ENCODE peak calls at places on chromosomes 4 and X, in five cellular contexts. One of them, this sample, is unnamed.

GRCh38 chrX:119502727-119503483 is 34.7 kb downstream of the SLC25A5 start:
- DNase-seq in IMR-90: peak; percentile 38
- DNase-seq in transverse colon: peak; percentile 85
- DNase-seq in psoas muscle: no peak
- DNase-seq in fibroblast of lung: peak; percentile 12
- DNase-seq in this sample: peak; percentile 75

GRCh38 chr4:27463816-27464215 is 603.2 kb downstream of the STIM2 start:
- DNase-seq in IMR-90: peak; percentile 0
- DNase-seq in transverse colon: no peak
- DNase-seq in psoas muscle: no peak
- DNase-seq in fibroblast of lung: peak; percentile 1
- DNase-seq in this sample: no peak

GRCh38 chrX:100677616-100678181 is 33.7 kb downstream of the SRPX2 start:
- DNase-seq in IMR-90: peak; percentile 53
- DNase-seq in transverse colon: no peak
- DNase-seq in psoas muscle: no peak
- DNase-seq in fibroblast of lung: peak; percentile 20
- DNase-seq in this sample: no peak

GRCh38 chr4:3853388-3854035 is 87.3 kb downstream of the ADRA2C start:
- DNase-seq in IMR-90: no peak
- DNase-seq in transverse colon: no peak
- DNase-seq in psoas muscle: no peak
- DNase-seq in fibroblast of lung: no peak
- DNase-seq in this sample: no peak

GRCh38 chr4:186701273-186701672 is 22.4 kb downstream of the FAT1 start:
- DNase-seq in IMR-90: peak; percentile 41
- DNase-seq in transverse colon: no peak
- DNase-seq in psoas muscle: no peak
- DNase-seq in fibroblast of lung: peak; percentile 61
- DNase-seq in this sample: peak; percentile 32

GRCh38 chr4:13597604-13598003 is 29.9 kb downstream of the BOD1L1 start:
- DNase-seq in IMR-90: peak; percentile 38
- DNase-seq in transverse colon: no peak
- DNase-seq in psoas muscle: no peak
- DNase-seq in fibroblast of lung: no peak
- DNase-seq in this sample: no peak

GRCh38 chr4:184515606-184516005 is 41.3 kb upstream of the IRF2 start:
- DNase-seq in IMR-90: no peak
- DNase-seq in transverse colon: no peak
- DNase-seq in psoas muscle: no peak
- DNase-seq in fibroblast of lung: no peak
- DNase-seq in this sample: no peak

GRCh38 chr4:15765910-15766703 is 12.0 kb upstream of the CD38 start:
- DNase-seq in IMR-90: no peak
- DNase-seq in transverse colon: peak; percentile 28
- DNase-seq in psoas muscle: no peak
- DNase-seq in fibroblast of lung: no peak
- DNase-seq in this sample: no peak

GRCh38 chrX:33134164-33134563 is 77.2 kb downstream of the DMD start:
- DNase-seq in IMR-90: no peak
- DNase-seq in transverse colon: no peak
- DNase-seq in psoas muscle: no peak
- DNase-seq in fibroblast of lung: no peak
- DNase-seq in this sample: no peak

GRCh38 chr4:77821775-77822174 is 2.6 kb upstream of the CNOT6L start:
- DNase-seq in IMR-90: no peak
- DNase-seq in transverse colon: no peak
- DNase-seq in psoas muscle: no peak
- DNase-seq in fibroblast of lung: no peak
- DNase-seq in this sample: no peak

GRCh38 chrX:53071604-53072417 is 10.4 kb upstream of the TSPYL2 start:
- DNase-seq in IMR-90: peak; percentile 56
- DNase-seq in transverse colon: peak; percentile 77
- DNase-seq in psoas muscle: peak; percentile 87
- DNase-seq in fibroblast of lung: peak; percentile 63
- DNase-seq in this sample: peak; percentile 88

GRCh38 chr4:145842224-145842887 is 96.3 kb downstream of the ZNF827 start:
- DNase-seq in IMR-90: no peak
- DNase-seq in transverse colon: no peak
- DNase-seq in psoas muscle: no peak
- DNase-seq in fibroblast of lung: no peak
- DNase-seq in this sample: no peak

GRCh38 chr4:183996868-183997267 is 91.8 kb downstream of the STOX2 start:
- DNase-seq in IMR-90: peak; percentile 90
- DNase-seq in transverse colon: no peak
- DNase-seq in psoas muscle: no peak
- DNase-seq in fibroblast of lung: peak; percentile 56
- DNase-seq in this sample: no peak

GRCh38 chrX:39895228-39896110 is 202.3 kb downstream of the BCOR start:
- DNase-seq in IMR-90: no peak
- DNase-seq in transverse colon: peak; percentile 29
- DNase-seq in psoas muscle: no peak
- DNase-seq in fibroblast of lung: no peak
- DNase-seq in this sample: no peak

GRCh38 chrX:123185714-123186113 is 1.6 kb downstream of the GRIA3 start:
- DNase-seq in IMR-90: no peak
- DNase-seq in transverse colon: no peak
- DNase-seq in psoas muscle: no peak
- DNase-seq in fibroblast of lung: no peak
- DNase-seq in this sample: no peak

GRCh38 chr4:92303621-92304027 is at the start of gene GRID2:
- DNase-seq in IMR-90: peak; percentile 2
- DNase-seq in transverse colon: no peak
- DNase-seq in psoas muscle: no peak
- DNase-seq in fibroblast of lung: peak; percentile 48
- DNase-seq in this sample: no peak

GRCh38 chrX:68332156-68332823 is 101.0 kb downstream of the OPHN1 start:
- DNase-seq in IMR-90: no peak
- DNase-seq in transverse colon: no peak
- DNase-seq in psoas muscle: no peak
- DNase-seq in fibroblast of lung: peak; percentile 18
- DNase-seq in this sample: no peak

GRCh38 chr4:47704693-47705325 is 133.1 kb downstream of the CORIN start:
- DNase-seq in IMR-90: peak; percentile 37
- DNase-seq in transverse colon: no peak
- DNase-seq in psoas muscle: no peak
- DNase-seq in fibroblast of lung: peak; percentile 51
- DNase-seq in this sample: peak; percentile 60

GRCh38 chrX:101220881-101221280 is 1.3 kb downstream of the DRP2 start:
- DNase-seq in IMR-90: no peak
- DNase-seq in transverse colon: peak; percentile 30
- DNase-seq in psoas muscle: no peak
- DNase-seq in fibroblast of lung: no peak
- DNase-seq in this sample: peak; percentile 1

GRCh38 chr4:16583764-16584163 is 314.7 kb downstream of the LDB2 start:
- DNase-seq in IMR-90: peak; percentile 66
- DNase-seq in transverse colon: no peak
- DNase-seq in psoas muscle: no peak
- DNase-seq in fibroblast of lung: no peak
- DNase-seq in this sample: no peak

DNA sequence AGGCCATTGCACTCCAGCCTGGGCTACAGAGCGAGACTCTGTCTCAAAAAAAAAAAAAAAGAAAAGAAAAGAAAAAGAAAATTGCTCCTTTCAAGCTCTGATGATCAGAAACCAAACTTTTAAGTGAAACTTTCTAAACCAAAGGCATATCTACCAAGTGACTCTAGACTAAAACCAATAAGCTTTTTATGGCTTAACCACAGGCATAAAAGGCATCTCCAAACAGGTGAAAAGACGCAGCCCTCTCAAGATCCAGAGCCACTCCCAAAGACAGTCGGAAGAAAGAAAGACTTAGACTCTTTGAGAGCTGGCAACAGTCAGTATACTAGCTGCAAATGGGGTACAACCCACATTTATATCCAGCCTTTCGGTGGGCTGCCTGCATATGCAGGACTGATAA is 117.1 kb upstream of the AP1S2 start:
- DNase-seq in IMR-90: no peak
- DNase-seq in transverse colon: no peak
- DNase-seq in psoas muscle: no peak
- DNase-seq in fibroblast of lung: no peak
- DNase-seq in this sample: no peak
- H3K9me3 ChIP-seq in IMR-90: no peaks in the 10 kb centered on the region
- H3K9me3 ChIP-seq in transverse colon: no peaks in the 10 kb centered on the region
- H3K9me3 ChIP-seq in psoas muscle: no peaks in the 10 kb centered on the region
- H3K9me3 ChIP-seq in fibroblast of lung: no peaks in the 10 kb centered on the region
- H3K9me3 ChIP-seq in this sample: no peaks in the 10 kb centered on the region

DNA sequence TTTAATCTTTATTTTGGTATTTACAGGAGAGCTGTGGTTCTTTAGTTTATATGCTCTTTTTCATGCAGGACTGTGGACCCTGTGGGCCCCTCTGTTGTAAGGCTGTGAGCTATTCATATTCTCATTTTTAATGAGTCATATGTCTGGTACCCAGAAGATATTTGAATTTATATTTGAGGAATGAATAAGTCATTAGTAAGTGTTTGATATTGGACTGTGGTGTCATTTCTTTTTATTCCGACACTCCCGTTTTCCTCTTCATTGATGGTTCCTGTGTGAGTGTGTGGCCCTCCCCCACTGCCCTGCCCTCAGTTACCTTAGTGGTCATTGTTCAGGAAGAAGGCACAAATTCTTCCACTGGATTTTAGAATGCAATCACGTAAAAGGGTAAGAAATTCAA is 370.8 kb upstream of the ANXA10 start:
- DNase-seq in IMR-90: no peak
- DNase-seq in transverse colon: no peak
- DNase-seq in psoas muscle: no peak
- DNase-seq in fibroblast of lung: no peak
- DNase-seq in this sample: no peak
- H3K9me3 ChIP-seq in IMR-90: peaks cover 3% of the 10 kb centered on the region
- H3K9me3 ChIP-seq in transverse colon: no peaks in the 10 kb centered on the region
- H3K9me3 ChIP-seq in psoas muscle: no peaks in the 10 kb centered on the region
- H3K9me3 ChIP-seq in fibroblast of lung: no peaks in the 10 kb centered on the region
- H3K9me3 ChIP-seq in this sample: no peaks in the 10 kb centered on the region

GRCh38 chr4:71872767-71873422 is 89.0 kb upstream of the GC start:
- DNase-seq in IMR-90: no peak
- DNase-seq in transverse colon: no peak
- DNase-seq in psoas muscle: no peak
- DNase-seq in fibroblast of lung: no peak
- DNase-seq in this sample: no peak
- H3K9me3 ChIP-seq in IMR-90: no peaks in the 10 kb centered on the region
- H3K9me3 ChIP-seq in transverse colon: no peaks in the 10 kb centered on the region
- H3K9me3 ChIP-seq in psoas muscle: no peaks in the 10 kb centered on the region
- H3K9me3 ChIP-seq in fibroblast of lung: no peaks in the 10 kb centered on the region
- H3K9me3 ChIP-seq in this sample: no peaks in the 10 kb centered on the region

GRCh38 chrX:2224597-2225235 is 276.1 kb downstream of the DHRSX start:
- DNase-seq in IMR-90: no peak
- DNase-seq in transverse colon: no peak
- DNase-seq in psoas muscle: no peak
- DNase-seq in fibroblast of lung: no peak
- DNase-seq in this sample: no peak

GRCh38 chrX:2220296-2220695 is 280.5 kb downstream of the DHRSX start:
- DNase-seq in IMR-90: no peak
- DNase-seq in transverse colon: no peak
- DNase-seq in psoas muscle: no peak
- DNase-seq in fibroblast of lung: no peak
- DNase-seq in this sample: no peak

GRCh38 chrX:2226182-2226581 is 274.6 kb downstream of the DHRSX start:
- DNase-seq in IMR-90: no peak
- DNase-seq in transverse colon: no peak
- DNase-seq in psoas muscle: no peak
- DNase-seq in fibroblast of lung: no peak
- DNase-seq in this sample: no peak

GRCh38 chrX:2224141-2224540 is 276.6 kb downstream of the DHRSX start:
- DNase-seq in IMR-90: no peak
- DNase-seq in transverse colon: no peak
- DNase-seq in psoas muscle: no peak
- DNase-seq in fibroblast of lung: no peak
- DNase-seq in this sample: no peak

DNA sequence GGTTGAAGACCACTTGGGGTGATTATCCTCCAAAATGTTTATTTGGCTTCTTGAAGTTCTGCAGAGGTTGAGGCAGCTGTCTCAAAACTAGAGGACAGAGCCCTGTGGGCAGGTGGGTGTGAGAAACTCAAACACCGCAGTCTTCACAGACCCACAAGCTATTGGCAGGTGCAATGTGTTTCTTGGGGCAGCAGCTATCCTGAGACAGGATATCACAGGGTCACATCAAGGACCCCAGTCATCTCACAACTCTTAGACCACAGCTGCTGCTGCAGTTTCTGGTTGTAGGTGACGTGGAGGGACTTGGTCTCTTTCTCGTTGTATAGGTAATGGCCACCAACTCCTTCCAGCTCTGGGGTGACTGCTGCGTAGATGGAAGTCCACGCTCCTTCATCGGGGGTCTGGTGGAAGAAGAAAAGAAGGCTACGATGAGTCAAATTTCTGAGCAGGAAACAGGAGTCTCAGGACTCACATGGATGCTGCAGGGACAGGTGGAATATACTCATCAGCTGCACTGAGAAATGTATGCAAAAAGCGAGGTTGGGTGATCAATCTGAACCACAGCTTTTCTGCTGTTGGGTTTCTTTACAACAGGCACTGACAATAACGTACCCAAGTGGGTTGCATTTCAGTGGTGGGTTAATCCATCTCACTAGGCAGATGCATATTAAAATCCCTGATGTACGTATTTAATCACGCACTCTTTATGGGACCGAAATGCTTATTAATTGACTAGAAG is 279.8 kb downstream of the DHRSX start:
- DNase-seq in IMR-90: no peak
- DNase-seq in transverse colon: no peak
- DNase-seq in psoas muscle: no peak
- DNase-seq in fibroblast of lung: no peak
- DNase-seq in this sample: no peak
- H3K9me3 ChIP-seq in IMR-90: peaks cover 37% of the 10 kb centered on the region
- H3K9me3 ChIP-seq in transverse colon: peaks cover 25% of the 10 kb centered on the region
- H3K9me3 ChIP-seq in psoas muscle: peaks cover 9% of the 10 kb centered on the region
- H3K9me3 ChIP-seq in fibroblast of lung: no peaks in the 10 kb centered on the region
- H3K9me3 ChIP-seq in this sample: peaks cover 25% of the 10 kb centered on the region

This sample was measured in body of pancreas.